ENCODE peak calls at places on chromosome 13, in six cellular contexts. K is astrocyte, P is right lobe of liver, U is fibroblast of lung, V is ascending aorta, S is heart left ventricle. Y is an unnamed sample.

GRCh38 chr13:51978836-51979556 is 32.3 kb downstream of the ATP7B start:
- DNase-seq in P (peak), U (no peak), K (no peak), S (no peak), V (no peak), Y (no peak)

GRCh38 chr13:113548171-113548641 is 36.3 kb upstream of the TFDP1 start:
- DNase-seq in K (peak), S (peak), V (peak), P (peak), U (peak), Y (no peak)

GRCh38 chr13:51797664-51798488 is 6.1 kb downstream of the DHRS12 start:
- DNase-seq in K (peak), P (no peak), V (no peak), U (peak), S (no peak), Y (no peak)

GRCh38 chr13:109794095-109794494 is 7.7 kb upstream of the IRS2 start:
- DNase-seq in S (no peak), U (peak), K (no peak), V (no peak), P (no peak), Y (no peak)

GRCh38 chr13:113997845-113998751 is 24.2 kb upstream of the C13orf46 start:
- DNase-seq in K (no peak), V (peak), U (peak), S (peak), P (peak), Y (no peak)

GRCh38 chr13:31264146-31264545 is 64.4 kb downstream of the B3GLCT start:
- DNase-seq in V (no peak), P (no peak), K (no peak), S (no peak), U (no peak), Y (no peak)

GRCh38 chr13:50829226-50829625 is 14.3 kb downstream of the DLEU7 start:
- DNase-seq in V (no peak), U (no peak), K (no peak), P (no peak), S (no peak), Y (no peak)

GRCh38 chr13:50712469-50712868 is 131.0 kb downstream of the DLEU7 start:
- DNase-seq in K (no peak), P (no peak), U (no peak), V (no peak), S (no peak), Y (peak)

GRCh38 chr13:95527955-95528354 is 24.6 kb upstream of the CLDN10 start:
- DNase-seq in S (no peak), P (no peak), K (no peak), V (no peak), U (no peak), Y (no peak)

GRCh38 chr13:30340367-30341184 is 33.2 kb upstream of the KATNAL1 start:
- DNase-seq in P (no peak), S (peak), V (peak), U (peak), K (peak), Y (peak)

GRCh38 chr13:98508280-98509074 is 68.4 kb downstream of the STK24 start:
- DNase-seq in P (no peak), S (no peak), K (peak), U (peak), V (peak), Y (no peak)

GRCh38 chr13:74214321-74214720 is 80.1 kb upstream of the KLF12 start:
- DNase-seq in K (no peak), V (no peak), U (no peak), S (no peak), P (no peak), Y (no peak)

GRCh38 chr13:94416454-94417080 is 62.9 kb downstream of the DCT start:
- DNase-seq in P (no peak), K (peak), S (no peak), U (peak), V (no peak), Y (no peak)

GRCh38 chr13:112363867-112364528 is 12.2 kb upstream of the SPACA7 start:
- DNase-seq in K (no peak), S (no peak), V (no peak), P (no peak), U (no peak), Y (no peak)

GRCh38 chr13:36154567-36155231 is 23.5 kb upstream of the DCLK1 start:
- DNase-seq in P (no peak), V (no peak), S (no peak), U (peak), K (no peak), Y (peak)

GRCh38 chr13:38013676-38014075 is 144.1 kb upstream of the TRPC4 start:
- DNase-seq in K (no peak), P (no peak), S (no peak), U (no peak), V (no peak), Y (no peak)

GRCh38 chr13:48304132-48304876 is 753 bp downstream of the RB1 start:
- DNase-seq in P (peak), S (peak), U (peak), K (peak), V (peak), Y (no peak)

GRCh38 chr13:33722216-33722900 is 95.6 kb upstream of the RFC3 start:
- DNase-seq in S (no peak), P (no peak), U (no peak), K (no peak), V (no peak), Y (no peak)

GRCh38 chr13:23579072-23579885 is 9.1 kb downstream of the TNFRSF19 start:
- DNase-seq in S (peak), P (peak), V (peak), U (peak), K (peak), Y (peak)
- H3K27ac ChIP-seq in S (peak), P (no peak), V (no peak), U (peak), K (peak), Y (peak)

DNA sequence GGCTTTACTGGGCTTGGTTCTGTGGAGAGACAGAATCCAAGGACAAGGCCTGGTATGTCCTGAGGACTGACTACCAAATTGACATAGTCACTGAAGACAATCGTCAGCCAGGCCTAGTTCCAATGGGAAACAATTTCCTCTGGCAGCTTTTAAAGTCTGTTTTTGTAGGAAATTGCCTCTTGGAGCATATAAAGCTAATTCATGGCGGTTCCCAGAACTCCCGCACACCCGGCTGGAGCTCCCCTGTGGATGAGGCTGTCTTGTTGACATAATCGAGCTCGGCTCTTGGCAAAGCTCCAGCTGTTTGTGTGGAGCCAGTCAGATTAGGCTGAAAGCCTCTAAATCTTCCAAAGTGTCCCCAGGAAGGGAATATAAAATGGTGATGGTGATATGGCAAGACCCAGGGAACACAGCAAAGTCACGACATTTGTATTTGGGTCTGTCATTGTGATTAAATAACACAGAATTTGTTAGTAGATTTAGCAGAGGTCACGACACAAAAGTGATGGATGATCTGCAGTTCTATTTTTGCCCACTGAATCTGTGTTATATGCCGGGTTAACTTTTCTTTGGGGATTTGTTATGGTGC is 395.0 kb downstream of the PCDH9 start:
- DNase-seq in U (peak), S (peak), V (peak), K (peak), P (peak), Y (peak)
- TF ChIP-seq CTCF in U (no peak), S (no peak), V (no peak), K (no peak), P (no peak), Y (no peak)

GRCh38 chr13:46936525-46936924 is 39.7 kb upstream of the HTR2A start:
- DNase-seq in S (no peak), P (no peak), U (no peak), K (no peak), V (no peak), Y (no peak)

DNA sequence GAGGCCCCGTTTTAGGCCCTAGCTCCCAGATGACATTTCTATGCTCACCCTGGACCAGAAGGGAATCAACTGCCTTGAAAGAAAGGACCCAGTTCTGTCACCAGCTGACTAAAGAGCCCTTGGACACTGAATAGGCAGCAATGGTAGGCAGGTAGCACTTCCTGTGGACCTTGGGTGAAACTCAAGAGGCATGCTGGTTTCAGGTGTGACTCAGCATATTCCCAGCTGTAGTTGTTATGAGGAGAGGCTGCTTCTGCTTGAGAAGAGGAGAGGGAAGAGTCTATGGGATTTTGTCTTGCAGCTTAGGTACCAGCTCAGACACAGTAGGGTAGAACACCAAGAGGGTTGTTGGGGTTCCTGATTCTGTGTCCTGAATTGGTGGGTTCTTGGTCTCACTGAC is 37.9 kb upstream of the HTR2A start:
- DNase-seq in V (no peak), K (no peak), U (no peak), P (no peak), S (no peak), Y (no peak)
- H3K4me3 ChIP-seq in V (no peak), K (no peak), U (no peak), P (no peak), S (no peak), Y (no peak)

DNA sequence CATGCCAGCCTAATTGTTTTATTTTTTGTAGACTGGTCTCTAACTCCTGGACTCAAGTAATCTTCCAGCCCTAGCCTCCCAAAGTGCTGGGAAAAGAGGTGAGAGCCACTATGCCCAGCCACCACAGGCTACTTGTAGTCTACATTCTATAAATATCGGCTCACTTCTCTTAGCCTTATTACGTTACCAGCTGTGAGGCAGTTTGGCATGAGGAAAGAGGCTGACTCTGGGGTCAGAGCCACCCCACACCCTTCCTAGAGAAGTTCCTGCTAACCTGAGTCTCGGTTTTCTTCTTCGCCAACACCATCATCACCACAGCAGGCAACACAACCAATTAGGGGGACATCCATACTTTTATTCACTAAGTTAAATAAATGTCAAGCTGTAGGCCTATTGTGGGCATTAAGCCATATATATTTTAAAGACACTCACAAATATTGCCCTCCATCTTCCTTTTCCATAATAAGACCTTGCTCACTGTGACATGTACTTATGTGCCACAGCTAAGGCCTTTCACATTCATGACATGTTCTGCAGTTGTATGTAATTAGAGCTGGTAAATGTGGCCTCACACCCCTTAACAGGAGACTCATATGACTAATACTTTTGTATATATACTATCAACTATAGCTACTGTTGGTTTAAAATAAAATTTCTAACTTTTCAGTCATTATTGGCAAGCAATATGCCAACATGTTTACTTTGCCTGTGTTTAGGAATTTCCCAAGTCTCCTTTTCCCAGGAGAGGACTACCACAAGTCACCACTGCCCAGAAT is 5.7 kb downstream of the SLC25A30 start:
- DNase-seq in S (no peak), K (no peak), U (peak), V (peak), P (no peak), Y (no peak)
- H3K27ac ChIP-seq in S (peak), K (no peak), U (no peak), V (no peak), P (peak), Y (no peak)

GRCh38 chr13:102948006-102948405 is 102.2 kb downstream of the ERCC5 start:
- DNase-seq in V (no peak), K (no peak), S (no peak), U (peak), P (no peak), Y (peak)
- TF ChIP-seq CTCF in V (no peak), K (no peak), S (no peak), U (no peak), P (no peak), Y (peak)

DNA sequence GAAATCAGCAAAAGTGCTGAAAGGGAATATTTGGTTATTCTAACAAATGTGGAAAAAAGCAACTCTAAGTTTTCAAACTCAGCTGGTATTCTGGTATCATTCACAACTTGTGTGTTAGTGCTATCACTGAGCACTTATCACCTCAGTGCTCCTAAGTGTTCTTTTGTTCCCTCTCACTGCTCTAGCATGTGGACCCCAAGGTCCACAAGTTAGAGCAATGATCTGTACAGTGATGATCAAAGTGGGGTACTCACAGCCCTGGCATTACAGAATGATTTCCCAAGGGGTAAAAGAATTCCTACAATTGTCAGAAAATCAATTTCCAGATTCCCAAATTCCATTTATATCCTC is 575.0 kb downstream of the DIAPH3 start:
- DNase-seq in U (no peak), K (no peak), V (no peak), P (no peak), S (no peak), Y (no peak)
- H3K4me3 ChIP-seq in U (no peak), K (no peak), V (no peak), P (no peak), S (no peak), Y (no peak)

DNA sequence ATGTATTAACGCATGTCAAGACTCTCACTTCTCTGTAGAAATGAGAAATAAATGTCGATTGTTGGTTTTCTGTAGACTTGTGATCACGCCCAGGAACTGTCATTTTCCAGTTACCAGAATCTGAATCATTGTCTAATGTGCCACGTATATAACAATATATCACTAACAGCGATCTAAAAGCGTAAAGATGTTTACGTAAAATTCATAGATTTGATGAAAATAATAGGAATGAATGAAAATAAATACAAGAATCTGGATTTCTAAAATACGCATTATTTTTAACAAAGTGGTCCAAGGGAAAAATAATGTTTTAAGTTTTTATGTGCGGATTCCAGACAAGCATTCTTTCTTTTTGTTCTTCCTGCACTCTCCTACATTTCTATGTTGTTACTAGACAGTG is 13.9 kb downstream of the CDX2 start:
- DNase-seq in P (no peak), S (no peak), K (no peak), U (no peak), V (no peak), Y (no peak)
- H3K27ac ChIP-seq in P (no peak), S (no peak), K (no peak), U (no peak), V (no peak), Y (no peak)

Y was measured in dorsolateral prefrontal cortex.